ENCODE peak calls at places on chromosomes 3 and 15, in four cellular contexts. E, Q, V and C are unnamed samples.

GRCh38 chr15:43541785-43542184 is 24.4 kb downstream of the MAP1A start:
- DNase-seq in E (no peak), Q (no peak), V (peak), C (peak)

GRCh38 chr15:74497584-74497983 is 36.6 kb upstream of the UBL7 start:
- DNase-seq in E (no peak), Q (peak), V (peak), C (peak)

GRCh38 chr15:100951965-100952364 is 32.8 kb downstream of the LRRK1 start:
- DNase-seq in E (no peak), Q (no peak), V (no peak), C (peak)

GRCh38 chr15:69623521-69624513 is 171.2 kb downstream of the RPLP1 start:
- DNase-seq in E (no peak), Q (no peak), V (no peak), C (no peak)

GRCh38 chr15:40333922-40334492 is 6.7 kb downstream of the CCDC9B start:
- DNase-seq in E (no peak), Q (no peak), V (peak), C (peak)

GRCh38 chr3:176514297-176514696 is 683.0 kb downstream of the TBL1XR1 start:
- DNase-seq in E (no peak), Q (peak), V (peak), C (peak)

GRCh38 chr3:31550452-31551251 is 17.9 kb downstream of the STT3B start:
- DNase-seq in E (no peak), Q (peak), V (peak), C (peak)

GRCh38 chr3:11499144-11499543 is 144.6 kb downstream of the VGLL4 start:
- DNase-seq in E (no peak), Q (no peak), V (peak), C (no peak)

GRCh38 chr3:114328345-114328744 is 34.5 kb downstream of the TIGIT start:
- DNase-seq in E (no peak), Q (no peak), V (no peak), C (no peak)

GRCh38 chr3:10281951-10282350 is 10.8 kb downstream of the GHRL start:
- DNase-seq in E (no peak), Q (no peak), V (peak), C (no peak)

GRCh38 chr3:149020839-149021252 is 29.5 kb downstream of the GYG1 start:
- DNase-seq in E (no peak), Q (no peak), V (no peak), C (no peak)

GRCh38 chr15:62257991-62258390 is 92.9 kb upstream of the C2CD4B start:
- DNase-seq in E (no peak), Q (no peak), V (no peak), C (no peak)

GRCh38 chr3:19891740-19892139 is 42.3 kb downstream of the EFHB start:
- DNase-seq in E (no peak), Q (no peak), V (peak), C (no peak)

GRCh38 chr3:130870423-130870822 is 23.5 kb upstream of the ATP2C1 start:
- DNase-seq in E (no peak), Q (no peak), V (no peak), C (no peak)

GRCh38 chr3:107241217-107241616 is 136.0 kb upstream of the CCDC54 start:
- DNase-seq in E (no peak), Q (peak), V (peak), C (peak)